ENCODE peak calls at places on chromosomes 11 and 22, in six cellular contexts. One of them, this sample, is unnamed.

GRCh38 chr11:61277973-61278565 is 17.0 kb downstream of the VWCE start:
- DNase-seq in body of pancreas: no peak
- DNase-seq in GM12891: no peak
- DNase-seq in heart left ventricle: no peak
- DNase-seq in esophagus muscularis mucosa: no peak
- DNase-seq in A549: no peak
- DNase-seq in this sample: no peak

GRCh38 chr11:69274531-69275016 is 19.4 kb upstream of the MYEOV start:
- DNase-seq in body of pancreas: peak; percentile 94
- DNase-seq in GM12891: no peak
- DNase-seq in heart left ventricle: no peak
- DNase-seq in esophagus muscularis mucosa: no peak
- DNase-seq in A549: no peak
- DNase-seq in this sample: no peak

GRCh38 chr11:119763071-119763715 is 34.2 kb upstream of the NECTIN1 start:
- DNase-seq in body of pancreas: no peak
- DNase-seq in GM12891: no peak
- DNase-seq in heart left ventricle: no peak
- DNase-seq in esophagus muscularis mucosa: no peak
- DNase-seq in A549: no peak
- DNase-seq in this sample: no peak

GRCh38 chr22:47918276-47918928 is 1156.0 kb downstream of the TBC1D22A start:
- DNase-seq in body of pancreas: no peak
- DNase-seq in GM12891: peak; percentile 16
- DNase-seq in heart left ventricle: no peak
- DNase-seq in esophagus muscularis mucosa: peak; percentile 89
- DNase-seq in A549: no peak
- DNase-seq in this sample: no peak

GRCh38 chr11:24357620-24358386 is 139.1 kb upstream of the LUZP2 start:
- DNase-seq in body of pancreas: no peak
- DNase-seq in GM12891: no peak
- DNase-seq in heart left ventricle: peak; percentile 10
- DNase-seq in esophagus muscularis mucosa: no peak
- DNase-seq in A549: no peak
- DNase-seq in this sample: no peak

GRCh38 chr22:31001124-31001770 is 32.2 kb downstream of the TUG1 start:
- DNase-seq in body of pancreas: no peak
- DNase-seq in GM12891: no peak
- DNase-seq in heart left ventricle: no peak
- DNase-seq in esophagus muscularis mucosa: no peak
- DNase-seq in A549: no peak
- DNase-seq in this sample: no peak

GRCh38 chr11:113373306-113373705 is 14.3 kb upstream of the ANKK1 start:
- DNase-seq in body of pancreas: no peak
- DNase-seq in GM12891: no peak
- DNase-seq in heart left ventricle: no peak
- DNase-seq in esophagus muscularis mucosa: no peak
- DNase-seq in A549: no peak
- DNase-seq in this sample: no peak

GRCh38 chr11:36155770-36156485 is 133.3 kb downstream of the COMMD9 start:
- DNase-seq in body of pancreas: no peak
- DNase-seq in GM12891: no peak
- DNase-seq in heart left ventricle: no peak
- DNase-seq in esophagus muscularis mucosa: no peak
- DNase-seq in A549: no peak
- DNase-seq in this sample: no peak

GRCh38 chr11:96318399-96318798 is 24.6 kb downstream of the MAML2 start:
- DNase-seq in body of pancreas: no peak
- DNase-seq in GM12891: no peak
- DNase-seq in heart left ventricle: no peak
- DNase-seq in esophagus muscularis mucosa: no peak
- DNase-seq in A549: no peak
- DNase-seq in this sample: no peak

GRCh38 chr11:117642396-117642795 is 154.6 kb downstream of the DSCAML1 start:
- DNase-seq in body of pancreas: no peak
- DNase-seq in GM12891: no peak
- DNase-seq in heart left ventricle: no peak
- DNase-seq in esophagus muscularis mucosa: no peak
- DNase-seq in A549: no peak
- DNase-seq in this sample: no peak

GRCh38 chr11:129972596-129972995 is 30.0 kb downstream of the PRDM10 start:
- DNase-seq in body of pancreas: no peak
- DNase-seq in GM12891: no peak
- DNase-seq in heart left ventricle: no peak
- DNase-seq in esophagus muscularis mucosa: no peak
- DNase-seq in A549: no peak
- DNase-seq in this sample: no peak

GRCh38 chr11:898160-898517 is 12.5 kb downstream of the CHID1 start:
- DNase-seq in body of pancreas: no peak
- DNase-seq in GM12891: no peak
- DNase-seq in heart left ventricle: no peak
- DNase-seq in esophagus muscularis mucosa: no peak
- DNase-seq in A549: peak; percentile 36
- DNase-seq in this sample: no peak

GRCh38 chr11:10322830-10323792 is 18.2 kb downstream of the ADM start:
- DNase-seq in body of pancreas: peak; percentile 75
- DNase-seq in GM12891: no peak
- DNase-seq in heart left ventricle: no peak
- DNase-seq in esophagus muscularis mucosa: peak; percentile 92
- DNase-seq in A549: peak; percentile 65
- DNase-seq in this sample: peak; percentile 37

GRCh38 chr22:48886604-48887393 is 940.9 kb downstream of the BRD1 start:
- DNase-seq in body of pancreas: no peak
- DNase-seq in GM12891: no peak
- DNase-seq in heart left ventricle: no peak
- DNase-seq in esophagus muscularis mucosa: no peak
- DNase-seq in A549: no peak
- DNase-seq in this sample: no peak

GRCh38 chr22:25622011-25622410 is 57.5 kb downstream of the GRK3 start:
- DNase-seq in body of pancreas: peak; percentile 13
- DNase-seq in GM12891: no peak
- DNase-seq in heart left ventricle: no peak
- DNase-seq in esophagus muscularis mucosa: no peak
- DNase-seq in A549: no peak
- DNase-seq in this sample: no peak

GRCh38 chr11:103887001-103887680 is 149.3 kb upstream of the DDI1 start:
- DNase-seq in body of pancreas: no peak
- DNase-seq in GM12891: no peak
- DNase-seq in heart left ventricle: no peak
- DNase-seq in esophagus muscularis mucosa: peak; percentile 66
- DNase-seq in A549: no peak
- DNase-seq in this sample: peak; percentile 14

GRCh38 chr11:43268786-43269185 is 43.0 kb upstream of the API5 start:
- DNase-seq in body of pancreas: no peak
- DNase-seq in GM12891: no peak
- DNase-seq in heart left ventricle: no peak
- DNase-seq in esophagus muscularis mucosa: no peak
- DNase-seq in A549: no peak
- DNase-seq in this sample: no peak

GRCh38 chr11:62555464-62556092 is 9.0 kb upstream of the AHNAK start:
- DNase-seq in body of pancreas: no peak
- DNase-seq in GM12891: no peak
- DNase-seq in heart left ventricle: no peak
- DNase-seq in esophagus muscularis mucosa: no peak
- DNase-seq in A549: peak; percentile 26
- DNase-seq in this sample: no peak

GRCh38 chr11:859394-860131 is 16.9 kb downstream of the TSPAN4 start:
- DNase-seq in body of pancreas: peak; percentile 82
- DNase-seq in GM12891: no peak
- DNase-seq in heart left ventricle: peak; percentile 89
- DNase-seq in esophagus muscularis mucosa: no peak
- DNase-seq in A549: peak; percentile 65
- DNase-seq in this sample: no peak

GRCh38 chr11:61406067-61406466 is 13.7 kb downstream of the TMEM216 start:
- DNase-seq in body of pancreas: no peak
- DNase-seq in GM12891: no peak
- DNase-seq in heart left ventricle: no peak
- DNase-seq in esophagus muscularis mucosa: no peak
- DNase-seq in A549: no peak
- DNase-seq in this sample: no peak

GRCh38 chr11:77530879-77531278 is 57.0 kb upstream of the PAK1 start:
- DNase-seq in body of pancreas: no peak
- DNase-seq in GM12891: no peak
- DNase-seq in heart left ventricle: no peak
- DNase-seq in esophagus muscularis mucosa: no peak
- DNase-seq in A549: no peak
- DNase-seq in this sample: no peak

GRCh38 chr11:73149105-73149504 is 7.0 kb upstream of the FCHSD2 start:
- DNase-seq in body of pancreas: no peak
- DNase-seq in GM12891: no peak
- DNase-seq in heart left ventricle: no peak
- DNase-seq in esophagus muscularis mucosa: no peak
- DNase-seq in A549: no peak
- DNase-seq in this sample: no peak

GRCh38 chr22:48567213-48567975 is 1260.3 kb downstream of the BRD1 start:
- DNase-seq in body of pancreas: no peak
- DNase-seq in GM12891: no peak
- DNase-seq in heart left ventricle: peak; percentile 12
- DNase-seq in esophagus muscularis mucosa: no peak
- DNase-seq in A549: no peak
- DNase-seq in this sample: no peak

GRCh38 chr22:35330258-35330861 is 30.7 kb downstream of the TOM1 start:
- DNase-seq in body of pancreas: peak; percentile 64
- DNase-seq in GM12891: no peak
- DNase-seq in heart left ventricle: peak; percentile 91
- DNase-seq in esophagus muscularis mucosa: peak; percentile 95
- DNase-seq in A549: no peak
- DNase-seq in this sample: peak; percentile 88

GRCh38 chr22:48955351-48956311 is 872.0 kb downstream of the BRD1 start:
- DNase-seq in body of pancreas: no peak
- DNase-seq in GM12891: no peak
- DNase-seq in heart left ventricle: no peak
- DNase-seq in esophagus muscularis mucosa: peak; percentile 82
- DNase-seq in A549: no peak
- DNase-seq in this sample: no peak

GRCh38 chr22:11325767-11326166 is 4202.2 kb upstream of the OR11H1 start:
- DNase-seq in body of pancreas: no peak
- DNase-seq in GM12891: no peak
- DNase-seq in heart left ventricle: no peak
- DNase-seq in esophagus muscularis mucosa: peak; percentile 90
- DNase-seq in A549: no peak
- DNase-seq in this sample: no peak

GRCh38 chr22:37623075-37624016 is 14.7 kb downstream of the GGA1 start:
- DNase-seq in body of pancreas: peak; percentile 60
- DNase-seq in GM12891: peak; percentile 84
- DNase-seq in heart left ventricle: peak; percentile 84
- DNase-seq in esophagus muscularis mucosa: no peak
- DNase-seq in A549: peak; percentile 57
- DNase-seq in this sample: no peak

GRCh38 chr11:22778642-22779041 is 51.0 kb downstream of the SVIP start:
- DNase-seq in body of pancreas: no peak
- DNase-seq in GM12891: no peak
- DNase-seq in heart left ventricle: no peak
- DNase-seq in esophagus muscularis mucosa: no peak
- DNase-seq in A549: no peak
- DNase-seq in this sample: no peak

GRCh38 chr22:19578180-19579004 is 54.2 kb upstream of the CLDN5 start:
- DNase-seq in body of pancreas: no peak
- DNase-seq in GM12891: no peak
- DNase-seq in heart left ventricle: no peak
- DNase-seq in esophagus muscularis mucosa: no peak
- DNase-seq in A549: no peak
- DNase-seq in this sample: no peak

GRCh38 chr11:19642185-19642591 is 70.4 kb upstream of the NAV2 start:
- DNase-seq in body of pancreas: no peak
- DNase-seq in GM12891: no peak
- DNase-seq in heart left ventricle: no peak
- DNase-seq in esophagus muscularis mucosa: peak; percentile 91
- DNase-seq in A549: no peak
- DNase-seq in this sample: no peak

DNA sequence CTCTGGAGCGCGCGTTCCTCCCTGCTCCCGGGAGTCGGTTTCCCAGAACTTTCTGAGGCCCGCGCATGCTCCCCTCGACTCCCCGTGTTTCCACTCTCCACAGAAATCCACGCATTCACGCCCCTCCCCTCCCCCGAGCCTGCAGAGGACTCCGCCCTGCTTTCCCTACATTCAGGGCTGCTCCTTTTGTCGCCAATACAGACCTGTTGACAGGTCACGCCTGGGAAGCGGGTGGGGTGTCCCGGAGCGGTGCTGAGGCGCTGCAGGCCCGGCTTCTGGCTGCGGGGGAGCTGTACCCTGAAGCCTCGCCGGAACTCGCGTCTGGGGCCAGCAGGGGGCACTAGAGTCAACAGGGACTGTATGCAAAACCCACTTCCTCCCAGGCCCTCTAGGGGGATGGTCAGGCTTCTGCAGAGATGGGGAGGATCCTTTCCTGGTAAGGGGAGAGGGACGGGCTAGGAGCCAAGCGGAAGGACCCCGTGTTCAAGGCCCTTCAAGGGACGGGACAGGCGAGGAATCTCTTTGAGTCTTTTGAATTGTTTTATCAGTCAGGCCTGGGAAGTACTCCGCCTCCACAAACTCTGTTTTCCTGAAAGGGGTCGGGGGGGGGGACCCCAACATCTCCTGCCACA is at the start of gene PRAME:
- DNase-seq in body of pancreas: no peak
- DNase-seq in GM12891: peak; percentile 92
- DNase-seq in heart left ventricle: peak; percentile 80
- DNase-seq in esophagus muscularis mucosa: no peak
- DNase-seq in A549: peak; percentile 71
- DNase-seq in this sample: peak; percentile 29
- TF ChIP-seq POLR2A in body of pancreas: no peak
- TF ChIP-seq POLR2A in GM12891: no peak
- TF ChIP-seq POLR2A in heart left ventricle: peak; percentile 17
- TF ChIP-seq POLR2A in esophagus muscularis mucosa: no peak
- TF ChIP-seq POLR2A in A549: peak; percentile 15
- TF ChIP-seq POLR2A in this sample: no peak

GRCh38 chr11:66360406-66361073 is 11.0 kb downstream of the SLC29A2 start:
- DNase-seq in body of pancreas: no peak
- DNase-seq in GM12891: no peak
- DNase-seq in heart left ventricle: peak; percentile 33
- DNase-seq in esophagus muscularis mucosa: no peak
- DNase-seq in A549: no peak
- DNase-seq in this sample: no peak
- TF ChIP-seq POLR2A in body of pancreas: no peak
- TF ChIP-seq POLR2A in GM12891: no peak
- TF ChIP-seq POLR2A in heart left ventricle: no peak
- TF ChIP-seq POLR2A in esophagus muscularis mucosa: no peak
- TF ChIP-seq POLR2A in A549: no peak
- TF ChIP-seq POLR2A in this sample: no peak

DNA sequence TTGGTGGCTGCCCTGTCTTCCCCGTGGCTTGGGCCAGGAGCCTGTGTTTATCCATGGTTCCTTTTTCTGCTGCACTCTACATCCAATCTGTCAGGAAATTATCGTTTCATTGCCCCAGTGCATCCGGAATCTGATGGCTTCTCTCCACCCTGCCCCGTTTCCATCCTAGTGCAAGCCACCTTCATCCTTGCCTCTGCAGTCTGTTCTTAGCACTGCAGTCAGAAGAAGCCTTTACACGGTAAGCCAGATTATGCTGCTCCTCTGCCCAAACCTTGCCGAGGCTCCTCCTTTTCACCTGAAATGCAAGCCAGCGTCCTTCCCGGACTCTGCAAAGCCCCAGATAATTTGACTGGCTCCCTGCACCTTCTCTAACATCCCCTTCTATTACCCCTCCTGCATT is 45.1 kb downstream of the PARVG start:
- DNase-seq in body of pancreas: no peak
- DNase-seq in GM12891: no peak
- DNase-seq in heart left ventricle: peak; percentile 25
- DNase-seq in esophagus muscularis mucosa: peak; percentile 72
- DNase-seq in A549: no peak
- DNase-seq in this sample: no peak
- TF ChIP-seq POLR2A in body of pancreas: no peak
- TF ChIP-seq POLR2A in GM12891: no peak
- TF ChIP-seq POLR2A in heart left ventricle: no peak
- TF ChIP-seq POLR2A in esophagus muscularis mucosa: no peak
- TF ChIP-seq POLR2A in A549: no peak
- TF ChIP-seq POLR2A in this sample: no peak

GRCh38 chr11:47378011-47378835 is at the start of gene SPI1:
- DNase-seq in body of pancreas: no peak
- DNase-seq in GM12891: peak; percentile 84
- DNase-seq in heart left ventricle: peak; percentile 83
- DNase-seq in esophagus muscularis mucosa: no peak
- DNase-seq in A549: no peak
- DNase-seq in this sample: no peak
- TF ChIP-seq POLR2A in body of pancreas: peak; percentile 41
- TF ChIP-seq POLR2A in GM12891: peak; percentile 64
- TF ChIP-seq POLR2A in heart left ventricle: peak; percentile 30
- TF ChIP-seq POLR2A in esophagus muscularis mucosa: no peak
- TF ChIP-seq POLR2A in A549: no peak
- TF ChIP-seq POLR2A in this sample: no peak